ENCODE peak calls at places on chromosome 6, in nine cellular contexts. One of them, this sample, is unnamed.

GRCh38 chr6:119079288-119079809 is 885 bp upstream of the FAM184A start:
- DNase-seq in retinal pigment epithelial cell: no peak
- DNase-seq in GM13976: no peak
- DNase-seq in AG04449: no peak
- DNase-seq in sigmoid colon: no peak
- DNase-seq in GM23338: no peak
- DNase-seq in heart right ventricle: no peak
- DNase-seq in left lung: no peak
- DNase-seq in left ventricle myocardium inferior: no peak
- DNase-seq in this sample: no peak

GRCh38 chr6:164042212-164042611 is 627.7 kb downstream of the QKI start:
- DNase-seq in retinal pigment epithelial cell: no peak
- DNase-seq in sigmoid colon: no peak
- DNase-seq in heart right ventricle: no peak
- DNase-seq in left ventricle myocardium inferior: no peak
- DNase-seq in GM23338: no peak
- DNase-seq in GM13976: no peak
- DNase-seq in AG04449: no peak
- DNase-seq in left lung: no peak
- DNase-seq in this sample: no peak

GRCh38 chr6:125748534-125749111 is 809 bp upstream of the HEY2 start:
- DNase-seq in heart right ventricle: no peak
- DNase-seq in left ventricle myocardium inferior: no peak
- DNase-seq in AG04449: no peak
- DNase-seq in left lung: no peak
- DNase-seq in GM13976: no peak
- DNase-seq in sigmoid colon: no peak
- DNase-seq in GM23338: no peak
- DNase-seq in retinal pigment epithelial cell: no peak
- DNase-seq in this sample: no peak

GRCh38 chr6:82076855-82077254 is 170.7 kb downstream of the IBTK start:
- DNase-seq in left lung: no peak
- DNase-seq in AG04449: no peak
- DNase-seq in retinal pigment epithelial cell: no peak
- DNase-seq in heart right ventricle: no peak
- DNase-seq in sigmoid colon: no peak
- DNase-seq in GM23338: no peak
- DNase-seq in GM13976: no peak
- DNase-seq in left ventricle myocardium inferior: no peak
- DNase-seq in this sample: no peak

GRCh38 chr6:169371344-169372144 is 117.9 kb upstream of the THBS2 start:
- DNase-seq in GM23338: peak
- DNase-seq in left lung: peak
- DNase-seq in retinal pigment epithelial cell: no peak
- DNase-seq in left ventricle myocardium inferior: no peak
- DNase-seq in GM13976: no peak
- DNase-seq in heart right ventricle: no peak
- DNase-seq in sigmoid colon: no peak
- DNase-seq in AG04449: no peak
- DNase-seq in this sample: no peak

GRCh38 chr6:142300758-142301251 is 1.0 kb upstream of the ADGRG6 start:
- DNase-seq in left lung: peak
- DNase-seq in AG04449: no peak
- DNase-seq in GM23338: no peak
- DNase-seq in heart right ventricle: no peak
- DNase-seq in left ventricle myocardium inferior: no peak
- DNase-seq in sigmoid colon: no peak
- DNase-seq in retinal pigment epithelial cell: peak
- DNase-seq in GM13976: no peak
- DNase-seq in this sample: no peak

GRCh38 chr6:118999494-118999893 is 64.5 kb upstream of the MCM9 start:
- DNase-seq in sigmoid colon: no peak
- DNase-seq in retinal pigment epithelial cell: no peak
- DNase-seq in GM23338: no peak
- DNase-seq in AG04449: no peak
- DNase-seq in left ventricle myocardium inferior: no peak
- DNase-seq in heart right ventricle: no peak
- DNase-seq in GM13976: no peak
- DNase-seq in left lung: no peak
- DNase-seq in this sample: no peak

GRCh38 chr6:130996635-130997034 is 66.4 kb downstream of the EPB41L2 start:
- DNase-seq in sigmoid colon: no peak
- DNase-seq in retinal pigment epithelial cell: no peak
- DNase-seq in heart right ventricle: no peak
- DNase-seq in left lung: no peak
- DNase-seq in AG04449: no peak
- DNase-seq in left ventricle myocardium inferior: no peak
- DNase-seq in GM23338: no peak
- DNase-seq in GM13976: no peak
- DNase-seq in this sample: no peak

GRCh38 chr6:81788748-81789147 is 36.3 kb upstream of the TENT5A start:
- DNase-seq in sigmoid colon: no peak
- DNase-seq in heart right ventricle: no peak
- DNase-seq in left ventricle myocardium inferior: no peak
- DNase-seq in GM13976: no peak
- DNase-seq in AG04449: no peak
- DNase-seq in GM23338: no peak
- DNase-seq in retinal pigment epithelial cell: no peak
- DNase-seq in left lung: no peak
- DNase-seq in this sample: no peak

GRCh38 chr6:54718541-54719023 is 128.0 kb upstream of the FAM83B start:
- DNase-seq in left lung: no peak
- DNase-seq in sigmoid colon: no peak
- DNase-seq in GM13976: no peak
- DNase-seq in retinal pigment epithelial cell: no peak
- DNase-seq in left ventricle myocardium inferior: no peak
- DNase-seq in heart right ventricle: no peak
- DNase-seq in AG04449: no peak
- DNase-seq in GM23338: no peak
- DNase-seq in this sample: no peak

GRCh38 chr6:15960740-15961629 is 167.9 kb upstream of the MYLIP start:
- DNase-seq in sigmoid colon: no peak
- DNase-seq in AG04449: no peak
- DNase-seq in GM13976: no peak
- DNase-seq in retinal pigment epithelial cell: no peak
- DNase-seq in left lung: no peak
- DNase-seq in left ventricle myocardium inferior: no peak
- DNase-seq in heart right ventricle: no peak
- DNase-seq in GM23338: peak
- DNase-seq in this sample: no peak

GRCh38 chr6:76834399-76834798 is 628.9 kb downstream of the HTR1B start:
- DNase-seq in sigmoid colon: no peak
- DNase-seq in retinal pigment epithelial cell: no peak
- DNase-seq in GM13976: no peak
- DNase-seq in heart right ventricle: no peak
- DNase-seq in left ventricle myocardium inferior: no peak
- DNase-seq in GM23338: no peak
- DNase-seq in AG04449: no peak
- DNase-seq in left lung: no peak
- DNase-seq in this sample: no peak

GRCh38 chr6:95357380-95358025 is 219.8 kb upstream of the MANEA start:
- DNase-seq in left ventricle myocardium inferior: no peak
- DNase-seq in GM23338: no peak
- DNase-seq in retinal pigment epithelial cell: no peak
- DNase-seq in AG04449: no peak
- DNase-seq in GM13976: no peak
- DNase-seq in sigmoid colon: no peak
- DNase-seq in left lung: no peak
- DNase-seq in heart right ventricle: no peak
- DNase-seq in this sample: no peak

GRCh38 chr6:95354551-95354950 is 222.8 kb upstream of the MANEA start:
- DNase-seq in sigmoid colon: no peak
- DNase-seq in AG04449: no peak
- DNase-seq in retinal pigment epithelial cell: no peak
- DNase-seq in left lung: no peak
- DNase-seq in heart right ventricle: no peak
- DNase-seq in GM23338: no peak
- DNase-seq in GM13976: no peak
- DNase-seq in left ventricle myocardium inferior: no peak
- DNase-seq in this sample: no peak

GRCh38 chr6:95352064-95352463 is 225.3 kb upstream of the MANEA start:
- DNase-seq in heart right ventricle: no peak
- DNase-seq in left lung: no peak
- DNase-seq in AG04449: no peak
- DNase-seq in sigmoid colon: no peak
- DNase-seq in left ventricle myocardium inferior: no peak
- DNase-seq in retinal pigment epithelial cell: peak
- DNase-seq in GM13976: no peak
- DNase-seq in GM23338: no peak
- DNase-seq in this sample: no peak
- TF ChIP-seq CTCF in heart right ventricle: no peak
- TF ChIP-seq CTCF in left lung: no peak
- TF ChIP-seq CTCF in AG04449: no peak
- TF ChIP-seq CTCF in sigmoid colon: no peak
- TF ChIP-seq CTCF in left ventricle myocardium inferior: no peak
- TF ChIP-seq CTCF in retinal pigment epithelial cell: peak
- TF ChIP-seq CTCF in GM13976: no peak
- TF ChIP-seq CTCF in GM23338: no peak
- TF ChIP-seq CTCF in this sample: no peak

DNA sequence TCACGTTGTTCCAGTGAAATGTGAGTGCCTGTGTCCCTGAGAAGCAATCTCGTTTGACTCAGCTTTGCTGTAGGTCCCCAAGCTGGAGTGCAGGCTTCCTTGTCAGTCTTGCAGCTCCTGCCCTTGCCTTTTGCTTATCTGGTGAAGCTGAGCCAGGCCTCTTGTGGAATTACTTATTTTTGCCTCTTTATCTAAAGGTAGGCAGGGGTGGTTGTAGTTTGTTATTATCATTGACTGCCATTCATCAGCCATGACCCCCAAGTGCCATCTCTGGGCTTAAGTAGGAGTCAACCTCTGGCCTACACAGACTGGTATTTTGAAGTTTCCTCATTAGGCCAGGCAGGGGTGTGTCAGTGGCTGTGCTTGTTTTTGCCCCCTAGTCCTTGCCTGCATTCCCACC is 2.1 kb downstream of the TMEM14B start:
- DNase-seq in retinal pigment epithelial cell: no peak
- DNase-seq in AG04449: no peak
- DNase-seq in heart right ventricle: no peak
- DNase-seq in GM13976: no peak
- DNase-seq in left ventricle myocardium inferior: no peak
- DNase-seq in left lung: no peak
- DNase-seq in GM23338: no peak
- DNase-seq in sigmoid colon: peak
- DNase-seq in this sample: no peak
- TF ChIP-seq CTCF in retinal pigment epithelial cell: no peak
- TF ChIP-seq CTCF in AG04449: no peak
- TF ChIP-seq CTCF in heart right ventricle: no peak
- TF ChIP-seq CTCF in GM13976: no peak
- TF ChIP-seq CTCF in left ventricle myocardium inferior: no peak
- TF ChIP-seq CTCF in left lung: no peak
- TF ChIP-seq CTCF in GM23338: no peak
- TF ChIP-seq CTCF in sigmoid colon: no peak
- TF ChIP-seq CTCF in this sample: no peak

GRCh38 chr6:151652338-151652737 is 155.1 kb upstream of the ESR1 start:
- DNase-seq in AG04449: no peak
- DNase-seq in sigmoid colon: no peak
- DNase-seq in left ventricle myocardium inferior: no peak
- DNase-seq in GM13976: no peak
- DNase-seq in GM23338: no peak
- DNase-seq in left lung: no peak
- DNase-seq in heart right ventricle: no peak
- DNase-seq in retinal pigment epithelial cell: no peak
- DNase-seq in this sample: no peak

GRCh38 chr6:151649835-151650234 is 156.0 kb downstream of the CCDC170 start:
- DNase-seq in left ventricle myocardium inferior: no peak
- DNase-seq in retinal pigment epithelial cell: peak
- DNase-seq in GM23338: no peak
- DNase-seq in GM13976: no peak
- DNase-seq in left lung: no peak
- DNase-seq in AG04449: no peak
- DNase-seq in sigmoid colon: no peak
- DNase-seq in heart right ventricle: no peak
- DNase-seq in this sample: no peak

GRCh38 chr6:151651639-151652038 is 155.8 kb upstream of the ESR1 start:
- DNase-seq in AG04449: no peak
- DNase-seq in GM23338: no peak
- DNase-seq in left lung: no peak
- DNase-seq in retinal pigment epithelial cell: no peak
- DNase-seq in left ventricle myocardium inferior: no peak
- DNase-seq in sigmoid colon: no peak
- DNase-seq in GM13976: no peak
- DNase-seq in heart right ventricle: no peak
- DNase-seq in this sample: no peak

DNA sequence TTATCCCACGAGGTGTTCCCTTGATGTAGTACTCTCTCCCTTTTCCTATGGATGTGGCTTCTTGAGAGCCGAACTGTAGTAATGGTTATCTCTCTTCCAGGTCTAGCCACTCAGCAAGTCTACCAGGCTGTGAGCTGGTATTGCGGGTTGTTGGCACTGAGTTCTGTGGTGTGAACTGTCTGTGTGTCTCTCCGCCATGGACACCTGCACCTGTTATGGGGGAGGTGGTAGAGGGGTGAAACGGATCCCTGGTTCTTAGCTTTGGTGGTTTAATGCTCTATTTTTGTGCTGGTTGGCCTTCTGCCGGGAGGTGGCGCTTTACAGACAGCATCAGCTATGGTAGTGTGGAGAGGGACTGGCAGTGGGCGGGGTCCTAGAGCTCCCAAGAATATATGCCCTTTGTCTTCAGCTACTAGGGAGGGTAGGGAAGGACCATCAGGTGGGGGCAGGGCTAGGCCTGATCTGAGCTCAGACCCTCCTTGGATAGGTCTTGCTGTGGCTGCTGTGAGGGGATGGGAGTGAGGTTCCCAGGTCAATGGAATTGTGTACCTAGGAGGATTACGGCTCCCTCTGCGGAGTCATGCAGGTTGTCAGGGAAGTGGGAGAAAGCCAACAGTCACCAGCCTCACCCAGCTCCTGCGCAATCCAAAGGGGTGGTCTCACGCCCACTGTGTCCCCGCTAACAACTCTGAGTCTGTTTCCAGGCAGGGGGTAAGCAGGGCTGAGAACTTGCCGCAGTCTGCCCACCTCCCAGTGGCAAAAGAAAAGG is 154.2 kb downstream of the CCDC170 start:
- DNase-seq in left ventricle myocardium inferior: no peak
- DNase-seq in GM23338: peak
- DNase-seq in AG04449: no peak
- DNase-seq in left lung: no peak
- DNase-seq in heart right ventricle: no peak
- DNase-seq in sigmoid colon: no peak
- DNase-seq in GM13976: no peak
- DNase-seq in retinal pigment epithelial cell: no peak
- DNase-seq in this sample: no peak
- TF ChIP-seq CTCF in left ventricle myocardium inferior: no peak
- TF ChIP-seq CTCF in GM23338: peak
- TF ChIP-seq CTCF in AG04449: no peak
- TF ChIP-seq CTCF in left lung: no peak
- TF ChIP-seq CTCF in heart right ventricle: no peak
- TF ChIP-seq CTCF in sigmoid colon: no peak
- TF ChIP-seq CTCF in GM13976: no peak
- TF ChIP-seq CTCF in retinal pigment epithelial cell: peak
- TF ChIP-seq CTCF in this sample: peak

DNA sequence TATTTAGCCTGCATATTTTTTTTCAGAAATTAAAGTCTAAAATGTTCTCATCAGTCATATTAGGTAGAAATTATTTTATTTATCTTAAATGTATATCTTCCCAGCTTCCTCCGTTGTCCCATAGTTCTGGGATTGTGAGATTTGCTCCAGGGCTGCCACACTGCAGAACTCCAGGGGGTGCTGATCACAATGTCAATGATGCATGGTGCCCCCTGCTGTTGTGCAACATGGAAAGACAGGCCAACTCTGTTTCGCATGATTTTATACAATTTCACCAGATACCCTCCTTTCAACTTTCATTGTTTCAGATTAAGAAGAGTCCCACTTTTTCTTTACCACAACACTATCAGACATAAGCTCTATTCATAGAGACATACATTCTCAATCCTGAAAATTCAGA is 35.9 kb downstream of the ID4 start:
- DNase-seq in AG04449: no peak
- DNase-seq in heart right ventricle: no peak
- DNase-seq in retinal pigment epithelial cell: no peak
- DNase-seq in GM13976: no peak
- DNase-seq in GM23338: peak
- DNase-seq in sigmoid colon: no peak
- DNase-seq in left lung: no peak
- DNase-seq in left ventricle myocardium inferior: no peak
- DNase-seq in this sample: no peak
- TF ChIP-seq CTCF in AG04449: peak
- TF ChIP-seq CTCF in heart right ventricle: no peak
- TF ChIP-seq CTCF in retinal pigment epithelial cell: peak
- TF ChIP-seq CTCF in GM13976: no peak
- TF ChIP-seq CTCF in GM23338: peak
- TF ChIP-seq CTCF in sigmoid colon: no peak
- TF ChIP-seq CTCF in left lung: no peak
- TF ChIP-seq CTCF in left ventricle myocardium inferior: no peak
- TF ChIP-seq CTCF in this sample: no peak

This sample was measured in GM13977.